ENCODE peak calls at places on chromosome 19, in ten cellular contexts. G is activated naive CD4-positive, alpha-beta T cell treated with anti-CD3 and anti-CD28 coated beads for 36 hours; P is head of caudate nucleus; V is HTR-8/SVneo; F is naive B cell; O is neural crest cell; C is stimulated activated CD4-positive, alpha-beta T cell treated with anti-CD3 and anti-CD28 coated beads, Interleukin-1b, Interleukin-23, amount 100 ng/mL, for 24 hours; E is DMS53; X is C1 segment of cervical spinal cord; K is fibroblast of lung. N is an unnamed sample.

GRCh38 chr19:46180701-46181385 is 32.8 kb downstream of the IGFL2 start:
- DNase-seq in K (peak; percentile 27), E (no peak), G (peak; percentile 21), V (no peak), X (no peak), F (no peak), C (no peak), P (no peak), O (no peak), N (no peak)

GRCh38 chr19:50500060-50500752 is 10.8 kb downstream of the JOSD2 start:
- DNase-seq in C (no peak), O (no peak), V (no peak), E (peak; percentile 42), P (peak; percentile 76), F (no peak), K (no peak), G (peak; percentile 22), X (no peak), N (peak; percentile 46)

GRCh38 chr19:8129061-8129460 is 20.3 kb downstream of the FBN3 start:
- DNase-seq in K (no peak), G (no peak), V (no peak), P (no peak), E (no peak), F (no peak), X (no peak), C (no peak), O (no peak), N (no peak)

GRCh38 chr19:48308695-48309586 is 16.4 kb upstream of the EMP3 start:
- DNase-seq in G (no peak), C (no peak), E (no peak), V (no peak), X (no peak), K (no peak), P (peak; percentile 61), O (no peak), F (no peak), N (peak; percentile 30)

GRCh38 chr19:16945364-16945714 is 56.5 kb downstream of the F2RL3 start:
- DNase-seq in F (no peak), G (no peak), V (no peak), C (no peak), X (no peak), K (no peak), P (no peak), O (no peak), E (no peak), N (no peak)

GRCh38 chr19:55442372-55443044 is 592 bp downstream of the SHISA7 start:
- DNase-seq in O (no peak), K (no peak), P (peak; percentile 31), E (peak; percentile 85), X (no peak), C (no peak), F (no peak), V (no peak), G (no peak), N (no peak)

GRCh38 chr19:55257461-55258411 is 1.1 kb downstream of the PPP6R1 start:
- DNase-seq in E (peak; percentile 67), X (no peak), C (no peak), O (no peak), F (no peak), K (no peak), G (peak; percentile 56), P (no peak), V (no peak), N (no peak)

GRCh38 chr19:46413262-46414031 is at the start of gene CCDC8:
- DNase-seq in F (no peak), K (peak; percentile 98), G (no peak), V (peak; percentile 83), X (no peak), C (no peak), E (no peak), O (peak; percentile 78), P (no peak), N (no peak)

GRCh38 chr19:45235485-45235884 is 9.7 kb downstream of the EXOC3L2 start:
- DNase-seq in X (no peak), F (no peak), E (no peak), O (no peak), C (no peak), P (no peak), V (no peak), K (no peak), G (no peak), N (no peak)

GRCh38 chr19:16206637-16207036 is 8.9 kb downstream of the AP1M1 start:
- DNase-seq in V (no peak), K (no peak), O (no peak), F (no peak), C (no peak), G (no peak), P (no peak), X (no peak), E (no peak), N (no peak)